ENCODE peak calls at places on chromosomes 6 and 20, in four cellular contexts. G is occipital lobe; Q is effector memory CD4-positive, alpha-beta T cell; C is NCI-H774. F is an unnamed sample.

GRCh38 chr20:32999603-33000250 is 4.5 kb downstream of the SUN5 start:
- DNase-seq in G (no peak), Q (no peak), C (no peak), F (no peak)

GRCh38 chr20:49657118-49657901 is 56.4 kb downstream of the B4GALT5 start:
- DNase-seq in G (no peak), Q (no peak), C (no peak), F (no peak)

GRCh38 chr6:89562114-89562815 is 76.3 kb downstream of the LYRM2 start:
- DNase-seq in G (peak), Q (no peak), C (no peak), F (peak)

GRCh38 chr6:95917034-95917433 is 98.7 kb upstream of the FUT9 start:
- DNase-seq in G (no peak), Q (no peak), C (no peak), F (no peak)

GRCh38 chr6:44093066-44093465 is 34.2 kb downstream of the MRPL14 start:
- DNase-seq in G (no peak), Q (no peak), C (no peak), F (no peak)

GRCh38 chr6:105733556-105734162 is 330.8 kb upstream of the PREP start:
- DNase-seq in G (no peak), Q (no peak), C (peak), F (peak)

GRCh38 chr20:31710423-31711250 is 12.0 kb downstream of the BCL2L1 start:
- DNase-seq in G (no peak), Q (no peak), C (no peak), F (no peak)

GRCh38 chr6:80586242-80586641 is 479.8 kb downstream of the BCKDHB start:
- DNase-seq in G (no peak), Q (no peak), C (no peak), F (no peak)

GRCh38 chr6:9225441-9225871 is 790.1 kb upstream of the SLC35B3 start:
- DNase-seq in G (no peak), Q (no peak), C (no peak), F (no peak)

GRCh38 chr20:63658749-63659187 is 656 bp downstream of the RTEL1 start:
- DNase-seq in G (no peak), Q (no peak), C (no peak), F (no peak)

GRCh38 chr6:32436995-32437836 is 2.5 kb upstream of the HLA-DRA start:
- DNase-seq in G (no peak), Q (no peak), C (no peak), F (peak)

GRCh38 chr6:56652994-56653393 is 10.3 kb upstream of the DST start:
- DNase-seq in G (no peak), Q (no peak), C (no peak), F (peak)

GRCh38 chr6:127902933-127903332 is 2.1 kb upstream of the THEMIS start:
- DNase-seq in G (no peak), Q (no peak), C (no peak), F (no peak)

GRCh38 chr6:141484726-141485125 is 648.0 kb upstream of the GJE1 start:
- DNase-seq in G (no peak), Q (no peak), C (no peak), F (no peak)

GRCh38 chr20:22861231-22861980 is 173.7 kb upstream of the SSTR4 start:
- DNase-seq in G (no peak), Q (no peak), C (no peak), F (no peak)

GRCh38 chr6:10513544-10513943 is 7.6 kb upstream of the GCNT2 start:
- DNase-seq in G (no peak), Q (no peak), C (no peak), F (no peak)

GRCh38 chr6:159720708-159721107 is 6.6 kb upstream of the WTAP start:
- DNase-seq in G (no peak), Q (no peak), C (peak), F (no peak)

GRCh38 chr6:27630727-27631613 is 158.1 kb upstream of the ZNF184 start:
- DNase-seq in G (peak), Q (no peak), C (no peak), F (peak)

GRCh38 chr20:354298-354977 is 7.5 kb downstream of the NRSN2 start:
- DNase-seq in G (peak), Q (peak), C (peak), F (peak)

GRCh38 chr20:56328861-56329260 is 29.9 kb upstream of the FAM210B start:
- DNase-seq in G (no peak), Q (no peak), C (no peak), F (no peak)

GRCh38 chr6:82057846-82058554 is 189.5 kb downstream of the IBTK start:
- DNase-seq in G (no peak), Q (no peak), C (peak), F (peak)

GRCh38 chr20:57224641-57225138 is 41.8 kb downstream of the BMP7 start:
- DNase-seq in G (no peak), Q (no peak), C (no peak), F (no peak)

GRCh38 chr20:41352106-41352505 is 11.5 kb downstream of the LPIN3 start:
- DNase-seq in G (no peak), Q (no peak), C (no peak), F (no peak)

F was measured in hippocampal formation.